ENCODE peak calls at places on chromosomes 2 and 18, in five cellular contexts. A is GM23248, P is cardiac fibroblast, H is GM12878, K is skeletal muscle cell. V is an unnamed sample.

GRCh38 chr2:170929686-170930050 is 615 bp downstream of the GORASP2 start:
- DNase-seq in A (peak; percentile 77), P (peak; percentile 39), H (no peak), K (no peak), V (no peak)

GRCh38 chr2:55111570-55112228 is 61.4 kb upstream of the RTN4 start:
- DNase-seq in A (peak; percentile 97), P (peak; percentile 95), H (no peak), K (peak; percentile 93), V (peak; percentile 9)

GRCh38 chr18:24187689-24188088 is 48.8 kb downstream of the CABYR start:
- DNase-seq in A (no peak), P (no peak), H (no peak), K (no peak), V (no peak)

GRCh38 chr2:128388414-128389032 is 69.9 kb upstream of the HS6ST1 start:
- DNase-seq in A (peak; percentile 37), P (no peak), H (no peak), K (no peak), V (no peak)

GRCh38 chr2:238912916-238913875 is 65.3 kb downstream of the TWIST2 start:
- DNase-seq in A (peak; percentile 47), P (no peak), H (no peak), K (no peak), V (no peak)

GRCh38 chr2:85601771-85602475 is 575 bp downstream of the TMEM150A start:
- DNase-seq in A (peak; percentile 79), P (peak; percentile 36), H (no peak), K (no peak), V (no peak)

GRCh38 chr2:238344517-238344916 is 24.2 kb downstream of the TRAF3IP1 start:
- DNase-seq in A (peak; percentile 32), P (peak; percentile 40), H (no peak), K (no peak), V (no peak)

GRCh38 chr2:238106698-238107524 is 6.8 kb downstream of the ESPNL start:
- DNase-seq in A (no peak), P (no peak), H (no peak), K (no peak), V (no peak)

GRCh38 chr18:21741511-21742322 is 1.1 kb downstream of the MIB1 start:
- DNase-seq in A (peak; percentile 48), P (peak; percentile 23), H (no peak), K (no peak), V (no peak)

GRCh38 chr2:88880441-88880953 is 189.0 kb downstream of the RPIA start:
- DNase-seq in A (peak; percentile 64), P (peak; percentile 70), H (no peak), K (peak; percentile 6), V (peak; percentile 29)

GRCh38 chr2:88885275-88885674 is 193.8 kb downstream of the RPIA start:
- DNase-seq in A (no peak), P (no peak), H (no peak), K (no peak), V (no peak)

DNA sequence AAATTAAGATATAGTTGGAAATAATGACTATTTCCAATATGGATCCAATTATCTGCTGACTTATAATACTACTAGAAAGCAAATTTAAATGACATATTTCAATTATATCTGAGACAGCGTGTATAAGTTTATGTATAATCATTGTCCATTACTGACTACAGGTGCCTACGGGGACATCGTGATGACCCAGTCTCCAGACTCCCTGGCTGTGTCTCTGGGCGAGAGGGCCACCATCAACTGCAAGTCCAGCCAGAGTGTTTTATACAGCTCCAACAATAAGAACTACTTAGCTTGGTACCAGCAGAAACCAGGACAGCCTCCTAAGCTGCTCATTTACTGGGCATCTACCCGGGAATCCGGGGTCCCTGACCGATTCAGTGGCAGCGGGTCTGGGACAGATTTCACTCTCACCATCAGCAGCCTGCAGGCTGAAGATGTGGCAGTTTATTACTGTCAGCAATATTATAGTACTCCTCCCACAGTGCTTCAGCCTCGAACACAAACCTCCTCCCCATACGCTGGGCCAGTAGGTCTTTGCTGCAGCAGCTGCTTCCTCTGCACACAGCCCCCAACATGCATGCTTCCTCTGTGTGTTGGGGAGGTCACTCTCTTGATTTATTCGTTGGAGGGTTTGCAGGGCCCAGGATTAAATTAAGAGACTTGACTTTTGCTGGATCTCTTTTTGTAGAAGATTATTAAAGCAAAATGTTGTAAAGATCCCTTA is 194.4 kb downstream of the RPIA start:
- DNase-seq in A (no peak), P (no peak), H (no peak), K (no peak), V (no peak)
- H3K4me3 ChIP-seq in A (no peak overlapping the region), P (no peak overlapping the region), H (peak overlapping the region; percentile 58), K (no peak overlapping the region), V (no peak overlapping the region)

DNA sequence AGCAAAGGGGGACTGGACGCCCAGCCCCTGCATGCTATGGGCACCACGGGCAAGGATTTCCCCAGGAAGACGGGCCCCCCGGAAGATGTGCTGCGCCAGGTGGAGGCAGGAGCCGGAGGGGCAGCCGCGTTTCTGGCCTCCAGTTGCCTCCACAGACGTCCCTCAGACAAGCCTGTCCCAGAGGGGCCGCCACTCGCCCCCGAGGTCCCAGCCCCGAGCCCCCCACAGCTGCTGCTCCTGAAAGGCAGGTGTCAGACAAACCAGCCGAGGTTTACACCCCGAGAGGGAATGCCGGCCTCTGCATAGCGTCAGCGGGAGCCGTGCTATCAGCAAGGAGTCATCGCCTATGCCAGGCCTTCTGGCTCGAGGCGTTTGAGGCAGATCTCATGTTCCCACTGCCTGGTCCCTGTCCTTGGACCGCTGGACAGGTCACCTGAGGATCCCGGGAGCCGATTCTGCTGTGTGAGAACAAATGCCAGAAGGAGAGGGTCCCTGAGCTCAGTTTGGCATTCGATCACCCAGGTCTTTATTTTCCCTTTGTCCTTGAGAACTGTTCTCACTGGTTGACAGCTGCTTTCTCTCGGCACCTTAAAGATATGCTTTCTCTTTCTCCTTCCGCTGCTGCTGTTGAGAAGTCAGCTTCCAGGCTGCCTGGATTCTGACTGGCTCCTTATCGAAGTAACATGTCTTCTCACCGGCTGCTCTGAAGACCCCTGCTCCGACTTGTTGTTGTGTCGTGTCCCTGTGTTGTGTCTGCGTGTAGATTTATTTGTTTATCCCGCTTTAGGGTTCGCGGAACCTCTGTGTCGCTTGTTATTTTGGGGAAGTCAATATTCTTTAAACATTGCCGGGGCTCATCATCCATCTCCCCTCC is 20.6 kb downstream of the CROCC2 start:
- DNase-seq in A (peak; percentile 48), P (peak; percentile 29), H (no peak), K (no peak), V (no peak)
- H3K4me3 ChIP-seq in A (no peak overlapping the region), P (no peak overlapping the region), H (no peak overlapping the region), K (no peak overlapping the region), V (no peak overlapping the region)

GRCh38 chr2:120372816-120373215 is 26.9 kb downstream of the INHBB start:
- DNase-seq in A (no peak), P (no peak), H (no peak), K (no peak), V (no peak)

GRCh38 chr2:120375251-120376020 is 29.5 kb downstream of the INHBB start:
- DNase-seq in A (no peak), P (no peak), H (no peak), K (no peak), V (no peak)

GRCh38 chr2:120374821-120375220 is 28.9 kb downstream of the INHBB start:
- DNase-seq in A (no peak), P (no peak), H (no peak), K (no peak), V (no peak)

GRCh38 chr2:120371969-120372625 is 26.2 kb downstream of the INHBB start:
- DNase-seq in A (no peak), P (no peak), H (no peak), K (no peak), V (no peak)

GRCh38 chr2:120373424-120373823 is 27.5 kb downstream of the INHBB start:
- DNase-seq in A (no peak), P (no peak), H (no peak), K (no peak), V (no peak)
- H3K4me3 ChIP-seq in A (no peak overlapping the region), P (no peak overlapping the region), H (no peak overlapping the region), K (no peak overlapping the region), V (no peak overlapping the region)

DNA sequence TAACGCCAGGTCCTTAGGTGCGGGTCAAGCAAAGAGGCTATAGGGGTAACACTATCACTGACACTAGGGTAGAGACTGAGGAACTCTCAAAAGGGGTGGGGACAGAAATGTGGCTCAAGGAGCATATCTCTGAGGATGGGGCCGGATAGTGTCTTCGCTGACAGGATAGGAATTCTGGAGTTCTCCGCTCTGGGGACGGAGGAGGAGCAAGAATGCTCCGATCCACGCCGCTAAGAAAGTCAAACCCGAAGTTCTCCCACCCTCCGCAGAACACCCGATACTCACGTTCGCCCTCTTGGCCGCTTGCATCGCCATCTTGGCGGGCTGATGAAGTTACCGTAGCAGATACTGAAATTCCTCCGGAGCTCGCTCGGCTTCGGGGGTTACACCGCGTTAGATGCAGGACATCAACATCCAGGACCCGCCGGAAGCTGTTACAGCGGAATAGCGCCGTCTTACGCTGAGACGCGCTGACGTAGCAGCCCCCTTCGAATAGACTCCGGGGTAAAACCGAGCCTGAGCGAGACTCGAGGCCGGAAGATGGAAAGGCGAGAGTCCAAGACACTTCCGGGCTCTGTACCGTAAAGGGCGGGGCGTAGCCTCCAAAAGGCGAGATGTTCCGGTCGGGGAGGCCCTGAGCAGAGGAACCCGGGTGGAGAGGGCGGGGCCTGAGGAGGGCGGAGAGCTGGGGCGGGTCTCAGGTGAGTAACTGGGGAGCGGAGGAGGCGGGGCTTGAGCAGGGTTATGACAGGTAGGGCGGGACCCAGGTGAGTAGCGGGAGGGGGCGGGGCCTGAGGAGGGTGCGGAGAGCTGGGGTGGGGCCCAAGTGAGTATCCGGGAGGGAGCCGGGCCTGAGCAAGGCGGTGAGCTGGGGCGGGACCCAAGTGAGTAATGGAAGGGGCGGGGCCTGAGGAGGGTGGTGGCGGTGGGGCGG is at the start of gene SF3B6:
- DNase-seq in A (peak; percentile 100), P (peak; percentile 99), H (peak; percentile 98), K (peak; percentile 94), V (peak; percentile 95)
- H3K4me3 ChIP-seq in A (peak within 1 kb of the TSS; percentile 89), P (peak within 1 kb of the TSS; percentile 89), H (peak within 1 kb of the TSS; percentile 89), K (peak within 1 kb of the TSS; percentile 69), V (peak within 1 kb of the TSS; percentile 90)

DNA sequence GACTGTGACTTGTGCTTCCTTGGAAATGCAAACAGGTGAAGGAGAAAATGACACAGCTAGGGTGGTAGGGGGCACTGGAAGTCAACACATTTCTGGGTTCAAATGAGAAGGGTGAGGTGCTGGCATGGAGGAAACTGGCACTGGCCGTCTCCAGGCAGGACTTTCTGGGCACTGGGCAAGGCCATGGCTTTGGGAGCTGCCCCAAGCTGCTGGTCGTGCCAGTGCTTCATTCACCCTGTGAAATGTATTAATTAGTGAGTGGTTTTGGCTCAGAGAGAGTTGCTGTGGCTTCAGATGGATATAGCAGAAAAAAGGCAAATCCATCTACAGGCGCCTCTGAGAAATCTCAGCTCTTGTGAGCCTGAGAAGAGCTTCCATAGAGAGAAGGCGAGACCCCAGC is 202.1 kb upstream of the TNP1 start:
- DNase-seq in A (no peak), P (no peak), H (no peak), K (no peak), V (no peak)
- H3K4me3 ChIP-seq in A (no peak overlapping the region), P (no peak overlapping the region), H (no peak overlapping the region), K (no peak overlapping the region), V (no peak overlapping the region)

V was measured in epithelial cell of proximal tubule.